ENCODE peak calls at places on chromosomes 16 and 17, in four cellular contexts. W is AG09319, L is HS-5, B is psoas muscle. T is an unnamed sample.

GRCh38 chr17:79952265-79952877 is 83.3 kb downstream of the TBC1D16 start:
- DNase-seq in L (no peak), W (no peak), B (peak), T (no peak)

GRCh38 chr16:55501549-55502322 is 7.1 kb upstream of the LPCAT2 start:
- DNase-seq in L (no peak), B (no peak), W (no peak), T (no peak)

GRCh38 chr17:77445030-77445907 is 304.5 kb downstream of the SEC14L1 start:
- DNase-seq in L (no peak), B (peak), W (peak), T (no peak)

GRCh38 chr17:65430209-65430833 is 131.1 kb downstream of the AXIN2 start:
- DNase-seq in L (no peak), B (no peak), W (no peak), T (no peak)

GRCh38 chr17:71948703-71949422 is 172.0 kb upstream of the SOX9 start:
- DNase-seq in B (no peak), L (no peak), W (no peak), T (no peak)

GRCh38 chr16:86512301-86512859 is 2.1 kb downstream of the FOXF1 start:
- DNase-seq in L (no peak), B (peak), W (no peak), T (no peak)

GRCh38 chr17:57609125-57609877 is 135.8 kb downstream of the CCDC182 start:
- DNase-seq in L (no peak), W (no peak), B (no peak), T (no peak)

GRCh38 chr16:71961066-71962039 is 38.8 kb downstream of the PKD1L3 start:
- DNase-seq in L (peak), B (peak), W (peak), T (peak)

GRCh38 chr17:82303944-82304808 is 13.2 kb downstream of the CD7 start:
- DNase-seq in W (no peak), L (no peak), B (no peak), T (no peak)

GRCh38 chr16:86602521-86602920 is 24.2 kb downstream of the FOXL1 start:
- DNase-seq in W (no peak), B (no peak), L (no peak), T (no peak)

GRCh38 chr17:70166571-70166970 is 2.8 kb upstream of the KCNJ2 start:
- DNase-seq in W (no peak), L (no peak), B (no peak), T (no peak)

GRCh38 chr16:65185379-65185778 is 63.5 kb upstream of the CDH11 start:
- DNase-seq in B (no peak), L (no peak), W (no peak), T (no peak)

GRCh38 chr16:75627856-75628255 is 4.8 kb upstream of the ADAT1 start:
- DNase-seq in L (no peak), B (no peak), W (no peak), T (no peak)

GRCh38 chr17:39597372-39598046 is 10.2 kb downstream of the NEUROD2 start:
- DNase-seq in W (no peak), L (no peak), B (no peak), T (no peak)